ENCODE peak calls at places on chromosomes 2 and 18, in four cellular contexts. G, R, P and E are unnamed samples.

GRCh38 chr18:34707670-34708069 is 2.4 kb upstream of the DTNA start:
- DNase-seq in P (no peak), R (peak; percentile 99), G (peak; percentile 95), E (peak; percentile 86)

GRCh38 chr18:27959101-27959500 is 217.8 kb downstream of the CDH2 start:
- DNase-seq in G (no peak), R (no peak), P (no peak), E (no peak)

GRCh38 chr18:44392933-44393332 is 287.8 kb upstream of the SETBP1 start:
- DNase-seq in G (no peak), R (no peak), P (no peak), E (no peak)

GRCh38 chr18:75269140-75269676 is 58.6 kb downstream of the TSHZ1 start:
- DNase-seq in P (no peak), R (peak; percentile 97), G (no peak), E (no peak)

GRCh38 chr2:162220438-162220837 is 22.8 kb downstream of the FAP start:
- DNase-seq in P (no peak), G (no peak), R (no peak), E (no peak)

GRCh38 chr2:23460228-23460627 is 75.2 kb downstream of the KLHL29 start:
- DNase-seq in R (peak; percentile 6), G (peak; percentile 11), P (no peak), E (no peak)

GRCh38 chr2:18154259-18154658 is 275.8 kb downstream of the KCNS3 start:
- DNase-seq in R (no peak), P (no peak), G (peak; percentile 97), E (peak; percentile 94)

GRCh38 chr2:85547089-85547858 is 8.3 kb downstream of the MAT2A start:
- DNase-seq in P (no peak), R (no peak), G (no peak), E (no peak)

GRCh38 chr2:99971326-99971965 is 170.9 kb downstream of the AFF3 start:
- DNase-seq in G (peak; percentile 55), R (peak; percentile 22), P (no peak), E (peak; percentile 20)

GRCh38 chr2:84288335-84288734 is 170.7 kb downstream of the SUCLG1 start:
- DNase-seq in G (peak; percentile 12), R (no peak), P (no peak), E (no peak)

GRCh38 chr18:7872569-7872968 is 305.5 kb downstream of the PTPRM start:
- DNase-seq in P (no peak), G (peak; percentile 72), R (peak; percentile 62), E (peak; percentile 71)

GRCh38 chr2:239979243-239980023 is 45.7 kb downstream of the NDUFA10 start:
- DNase-seq in P (no peak), G (no peak), R (no peak), E (no peak)

GRCh38 chr2:162773352-162773751 is 65.2 kb downstream of the KCNH7 start:
- DNase-seq in P (no peak), R (no peak), G (no peak), E (no peak)

GRCh38 chr2:45241061-45241561 is 231.9 kb upstream of the SIX2 start:
- DNase-seq in G (peak; percentile 60), R (no peak), P (no peak), E (no peak)